ENCODE peak calls at places on chromosomes 3 and 15, in four cellular contexts. Z, R, W and I are unnamed samples.

GRCh38 chr3:96986241-96986640 is 171.8 kb downstream of the EPHA6 start:
- DNase-seq in Z (no peak), W (no peak), R (no peak), I (no peak)

GRCh38 chr3:175748087-175748732 is 889.1 kb downstream of the NAALADL2 start:
- DNase-seq in Z (no peak), W (no peak), R (no peak), I (no peak)

GRCh38 chr3:53145109-53146077 is 15.2 kb upstream of the RFT1 start:
- DNase-seq in Z (no peak), R (no peak), W (no peak), I (no peak)

GRCh38 chr3:59334585-59334984 is 284.8 kb upstream of the CFAP20DC start:
- DNase-seq in R (no peak), Z (no peak), W (no peak), I (no peak)

GRCh38 chr3:11549580-11550140 is 94.1 kb downstream of the VGLL4 start:
- DNase-seq in R (no peak), Z (no peak), W (no peak), I (no peak)

GRCh38 chr3:124063168-124063909 is 71.4 kb upstream of the ROPN1 start:
- DNase-seq in W (no peak), R (no peak), Z (no peak), I (no peak)

GRCh38 chr15:73397461-73397860 is 28.7 kb upstream of the HCN4 start:
- DNase-seq in R (no peak), Z (no peak), W (no peak), I (peak; percentile 18)

GRCh38 chr15:71125831-71126453 is 10.7 kb downstream of the THSD4 start:
- DNase-seq in Z (no peak), W (no peak), R (no peak), I (no peak)

GRCh38 chr3:41318520-41318919 is 119.2 kb downstream of the CTNNB1 start:
- DNase-seq in W (no peak), Z (no peak), R (no peak), I (no peak)

GRCh38 chr3:140859592-140860336 is 81.9 kb upstream of the SLC25A36 start:
- DNase-seq in Z (no peak), W (no peak), R (no peak), I (no peak)

GRCh38 chr3:118541791-118542190 is 492.9 kb downstream of the IGSF11 start:
- DNase-seq in Z (no peak), R (no peak), W (no peak), I (no peak)

GRCh38 chr15:77696871-77697270 is 64.2 kb upstream of the LINGO1 start:
- DNase-seq in R (no peak), Z (no peak), W (no peak), I (no peak)

GRCh38 chr3:48651763-48652162 is 10.9 kb downstream of the CELSR3 start:
- DNase-seq in R (no peak), Z (no peak), W (no peak), I (no peak)

GRCh38 chr3:37475435-37475834 is 301.1 kb upstream of the LRRFIP2 start:
- DNase-seq in W (no peak), Z (no peak), R (no peak), I (no peak)

GRCh38 chr15:69946870-69947269 is 150.8 kb downstream of the TLE3 start:
- DNase-seq in Z (no peak), W (no peak), R (no peak), I (no peak)